ENCODE peak calls at places on chromosomes 16 and 17, in seven cellular contexts. One of them, this sample, is unnamed.

GRCh38 chr17:49210158-49211029 is at the start of the genes ABI3 and GNGT2:
- DNase-seq in B cell: peak; percentile 83
- DNase-seq in omental fat pad: no peak
- DNase-seq in GM13976: peak; percentile 93
- DNase-seq in breast epithelium: no peak
- DNase-seq in RWPE1: no peak
- DNase-seq in dorsolateral prefrontal cortex: no peak
- DNase-seq in this sample: no peak

GRCh38 chr16:84052071-84052622 is 9.6 kb upstream of the SLC38A8 start:
- DNase-seq in B cell: no peak
- DNase-seq in omental fat pad: no peak
- DNase-seq in GM13976: no peak
- DNase-seq in breast epithelium: peak; percentile 25
- DNase-seq in RWPE1: no peak
- DNase-seq in dorsolateral prefrontal cortex: peak; percentile 16
- DNase-seq in this sample: no peak

GRCh38 chr16:7921360-7921759 is 588.7 kb downstream of the RBFOX1 start:
- DNase-seq in B cell: no peak
- DNase-seq in omental fat pad: no peak
- DNase-seq in GM13976: no peak
- DNase-seq in breast epithelium: no peak
- DNase-seq in RWPE1: no peak
- DNase-seq in dorsolateral prefrontal cortex: no peak
- DNase-seq in this sample: no peak

GRCh38 chr16:56201030-56201429 is 9.7 kb downstream of the GNAO1 start:
- DNase-seq in B cell: no peak
- DNase-seq in omental fat pad: no peak
- DNase-seq in GM13976: no peak
- DNase-seq in breast epithelium: no peak
- DNase-seq in RWPE1: no peak
- DNase-seq in dorsolateral prefrontal cortex: no peak
- DNase-seq in this sample: no peak

GRCh38 chr17:73357318-73357717 is 45.5 kb upstream of the CDC42EP4 start:
- DNase-seq in B cell: no peak
- DNase-seq in omental fat pad: no peak
- DNase-seq in GM13976: no peak
- DNase-seq in breast epithelium: no peak
- DNase-seq in RWPE1: no peak
- DNase-seq in dorsolateral prefrontal cortex: no peak
- DNase-seq in this sample: no peak

GRCh38 chr17:50122945-50123344 is 7.0 kb downstream of the SAMD14 start:
- DNase-seq in B cell: no peak
- DNase-seq in omental fat pad: no peak
- DNase-seq in GM13976: no peak
- DNase-seq in breast epithelium: no peak
- DNase-seq in RWPE1: no peak
- DNase-seq in dorsolateral prefrontal cortex: no peak
- DNase-seq in this sample: no peak

GRCh38 chr17:75047398-75048098 is 523 bp downstream of the KCTD2 start:
- DNase-seq in B cell: no peak
- DNase-seq in omental fat pad: no peak
- DNase-seq in GM13976: peak; percentile 52
- DNase-seq in breast epithelium: no peak
- DNase-seq in RWPE1: no peak
- DNase-seq in dorsolateral prefrontal cortex: no peak
- DNase-seq in this sample: no peak

GRCh38 chr16:68235882-68236803 is at the start of gene ESRP2:
- DNase-seq in B cell: peak; percentile 82
- DNase-seq in omental fat pad: no peak
- DNase-seq in GM13976: peak; percentile 74
- DNase-seq in breast epithelium: peak; percentile 87
- DNase-seq in RWPE1: peak; percentile 88
- DNase-seq in dorsolateral prefrontal cortex: no peak
- DNase-seq in this sample: no peak

GRCh38 chr16:78211951-78212350 is 112.5 kb downstream of the WWOX start:
- DNase-seq in B cell: no peak
- DNase-seq in omental fat pad: no peak
- DNase-seq in GM13976: no peak
- DNase-seq in breast epithelium: peak; percentile 76
- DNase-seq in RWPE1: peak; percentile 82
- DNase-seq in dorsolateral prefrontal cortex: no peak
- DNase-seq in this sample: no peak

GRCh38 chr17:82754297-82755208 is 2.7 kb downstream of the TBCD start:
- DNase-seq in B cell: no peak
- DNase-seq in omental fat pad: no peak
- DNase-seq in GM13976: no peak
- DNase-seq in breast epithelium: no peak
- DNase-seq in RWPE1: no peak
- DNase-seq in dorsolateral prefrontal cortex: no peak
- DNase-seq in this sample: no peak

GRCh38 chr17:41812176-41813038 is at the start of gene FKBP10:
- DNase-seq in B cell: peak; percentile 66
- DNase-seq in omental fat pad: no peak
- DNase-seq in GM13976: peak; percentile 75
- DNase-seq in breast epithelium: no peak
- DNase-seq in RWPE1: peak; percentile 77
- DNase-seq in dorsolateral prefrontal cortex: no peak
- DNase-seq in this sample: peak; percentile 71

GRCh38 chr17:66831383-66832220 is 3.3 kb upstream of the CACNG5 start:
- DNase-seq in B cell: no peak
- DNase-seq in omental fat pad: no peak
- DNase-seq in GM13976: no peak
- DNase-seq in breast epithelium: no peak
- DNase-seq in RWPE1: no peak
- DNase-seq in dorsolateral prefrontal cortex: no peak
- DNase-seq in this sample: no peak

GRCh38 chr16:71666928-71667707 is 41.1 kb downstream of the MARVELD3 start:
- DNase-seq in B cell: no peak
- DNase-seq in omental fat pad: no peak
- DNase-seq in GM13976: no peak
- DNase-seq in breast epithelium: no peak
- DNase-seq in RWPE1: no peak
- DNase-seq in dorsolateral prefrontal cortex: no peak
- DNase-seq in this sample: no peak

DNA sequence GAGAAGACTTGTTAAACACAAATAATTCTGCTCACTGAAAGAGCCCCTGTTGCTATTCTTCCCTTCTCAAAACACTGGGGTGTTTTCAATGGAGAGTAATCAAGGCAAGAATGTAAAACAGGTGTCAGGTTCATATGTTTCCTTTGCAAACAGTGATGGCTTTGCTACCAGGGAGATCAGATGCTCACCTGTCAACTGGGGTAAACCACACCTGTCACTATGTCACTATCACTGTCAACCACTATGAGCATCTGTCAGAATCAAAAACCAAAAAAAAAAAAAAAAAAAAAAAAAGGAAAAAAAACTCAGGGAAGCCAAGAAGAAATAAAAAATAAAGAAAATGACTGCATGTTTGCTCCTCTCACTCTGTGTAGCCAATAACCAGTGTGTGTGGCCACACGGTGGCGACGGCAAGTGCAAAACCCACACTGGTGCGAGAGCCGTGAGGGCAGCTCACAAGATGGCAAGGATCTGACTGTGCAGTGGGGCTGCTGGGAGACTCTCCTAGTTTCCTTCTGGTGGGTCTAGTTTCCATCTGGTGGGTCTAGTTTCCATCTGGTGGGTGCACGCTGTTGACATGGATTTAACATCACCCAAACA is 22.7 kb downstream of the USP22 start:
- DNase-seq in B cell: no peak
- DNase-seq in omental fat pad: no peak
- DNase-seq in GM13976: no peak
- DNase-seq in breast epithelium: no peak
- DNase-seq in RWPE1: no peak
- DNase-seq in dorsolateral prefrontal cortex: peak; percentile 78
- DNase-seq in this sample: no peak
- TF ChIP-seq CTCF in B cell: peak; percentile 48
- TF ChIP-seq CTCF in omental fat pad: no peak
- TF ChIP-seq CTCF in GM13976: peak; percentile 22
- TF ChIP-seq CTCF in breast epithelium: no peak
- TF ChIP-seq CTCF in RWPE1: no peak
- TF ChIP-seq CTCF in dorsolateral prefrontal cortex: peak; percentile 74
- TF ChIP-seq CTCF in this sample: peak; percentile 31

DNA sequence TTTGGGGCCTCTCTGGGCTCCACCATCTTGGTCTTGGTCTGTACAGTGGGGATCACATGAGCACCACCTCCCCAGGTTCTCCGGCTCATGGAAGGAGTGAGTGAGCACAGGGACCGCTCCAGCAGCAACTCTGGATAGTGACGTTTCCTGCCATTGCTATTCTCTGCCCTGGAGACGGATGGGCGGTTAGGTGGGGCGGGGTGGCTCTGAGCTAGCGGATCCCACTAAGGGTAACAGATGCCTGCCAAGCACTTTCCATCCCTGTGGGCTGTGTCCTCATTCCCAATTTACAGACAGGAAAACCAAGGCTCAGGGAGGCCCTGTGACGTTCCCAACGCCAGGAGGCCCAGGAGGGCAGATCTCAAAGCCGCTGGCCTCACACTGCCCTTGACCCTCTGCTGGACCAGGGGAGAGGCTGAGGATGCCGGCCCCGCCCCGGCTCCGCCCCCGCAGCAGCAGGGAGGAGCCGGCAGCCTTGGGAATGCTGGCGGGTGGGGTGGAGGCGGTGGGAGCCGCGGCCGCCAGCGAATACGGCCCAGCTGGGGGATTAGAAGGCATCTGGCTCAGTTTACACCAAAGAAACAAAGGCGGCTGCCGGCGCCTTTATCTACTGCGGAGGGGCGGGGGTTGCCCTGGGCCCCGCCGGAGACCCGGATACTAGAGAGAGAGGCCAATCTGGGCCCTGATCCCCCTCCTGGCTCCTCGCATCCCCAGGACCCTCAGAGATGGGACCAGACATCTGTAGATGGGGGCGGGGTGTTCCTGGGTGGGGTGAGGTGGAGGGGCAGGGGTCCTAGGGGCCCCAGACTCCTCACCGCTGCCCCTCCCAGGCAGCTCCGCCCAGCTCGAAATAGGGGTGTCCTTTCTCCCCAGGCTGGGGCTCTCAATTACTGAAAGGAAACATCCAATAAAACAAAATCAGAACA is 122.3 kb upstream of the CIBAR2 start:
- DNase-seq in B cell: no peak
- DNase-seq in omental fat pad: no peak
- DNase-seq in GM13976: no peak
- DNase-seq in breast epithelium: no peak
- DNase-seq in RWPE1: peak; percentile 50
- DNase-seq in dorsolateral prefrontal cortex: no peak
- DNase-seq in this sample: peak; percentile 73
- TF ChIP-seq CTCF in B cell: no peak
- TF ChIP-seq CTCF in omental fat pad: no peak
- TF ChIP-seq CTCF in GM13976: no peak
- TF ChIP-seq CTCF in breast epithelium: no peak
- TF ChIP-seq CTCF in RWPE1: no peak
- TF ChIP-seq CTCF in dorsolateral prefrontal cortex: no peak
- TF ChIP-seq CTCF in this sample: no peak

GRCh38 chr17:57475786-57476185 is 219.5 kb downstream of the MSI2 start:
- DNase-seq in B cell: no peak
- DNase-seq in omental fat pad: no peak
- DNase-seq in GM13976: no peak
- DNase-seq in breast epithelium: no peak
- DNase-seq in RWPE1: no peak
- DNase-seq in dorsolateral prefrontal cortex: no peak
- DNase-seq in this sample: no peak

GRCh38 chr17:57468932-57469775 is 212.8 kb downstream of the MSI2 start:
- DNase-seq in B cell: no peak
- DNase-seq in omental fat pad: no peak
- DNase-seq in GM13976: peak; percentile 72
- DNase-seq in breast epithelium: no peak
- DNase-seq in RWPE1: no peak
- DNase-seq in dorsolateral prefrontal cortex: no peak
- DNase-seq in this sample: no peak

GRCh38 chr17:57467801-57468200 is 211.5 kb downstream of the MSI2 start:
- DNase-seq in B cell: no peak
- DNase-seq in omental fat pad: no peak
- DNase-seq in GM13976: no peak
- DNase-seq in breast epithelium: no peak
- DNase-seq in RWPE1: no peak
- DNase-seq in dorsolateral prefrontal cortex: no peak
- DNase-seq in this sample: no peak

GRCh38 chr17:57470906-57471305 is 214.6 kb downstream of the MSI2 start:
- DNase-seq in B cell: no peak
- DNase-seq in omental fat pad: no peak
- DNase-seq in GM13976: no peak
- DNase-seq in breast epithelium: no peak
- DNase-seq in RWPE1: no peak
- DNase-seq in dorsolateral prefrontal cortex: no peak
- DNase-seq in this sample: no peak

DNA sequence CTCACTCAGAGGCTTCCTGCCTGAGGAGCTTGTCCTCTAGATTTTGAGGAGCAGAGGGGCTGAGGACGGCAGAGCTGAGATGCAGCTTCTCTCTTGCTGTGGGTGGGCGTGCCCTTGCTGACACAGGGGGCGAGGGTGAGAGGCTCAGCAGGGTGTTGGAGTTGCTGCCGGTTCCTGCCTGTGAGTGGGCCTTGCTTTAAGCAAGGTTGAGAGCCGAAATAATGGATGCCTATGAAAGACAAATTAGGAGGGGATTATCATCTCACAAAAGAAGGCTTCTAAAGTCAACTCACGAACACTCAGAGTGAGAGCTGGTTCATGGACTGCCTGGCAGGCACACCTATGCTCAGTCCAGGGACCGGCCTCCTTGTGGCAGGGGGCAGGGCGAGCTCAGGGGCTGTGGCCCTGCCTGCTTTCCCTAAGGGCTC is 215.6 kb downstream of the MSI2 start:
- DNase-seq in B cell: no peak
- DNase-seq in omental fat pad: no peak
- DNase-seq in GM13976: no peak
- DNase-seq in breast epithelium: no peak
- DNase-seq in RWPE1: no peak
- DNase-seq in dorsolateral prefrontal cortex: no peak
- DNase-seq in this sample: no peak
- TF ChIP-seq CTCF in B cell: no peak
- TF ChIP-seq CTCF in omental fat pad: no peak
- TF ChIP-seq CTCF in GM13976: no peak
- TF ChIP-seq CTCF in breast epithelium: no peak
- TF ChIP-seq CTCF in RWPE1: no peak
- TF ChIP-seq CTCF in dorsolateral prefrontal cortex: no peak
- TF ChIP-seq CTCF in this sample: no peak

DNA sequence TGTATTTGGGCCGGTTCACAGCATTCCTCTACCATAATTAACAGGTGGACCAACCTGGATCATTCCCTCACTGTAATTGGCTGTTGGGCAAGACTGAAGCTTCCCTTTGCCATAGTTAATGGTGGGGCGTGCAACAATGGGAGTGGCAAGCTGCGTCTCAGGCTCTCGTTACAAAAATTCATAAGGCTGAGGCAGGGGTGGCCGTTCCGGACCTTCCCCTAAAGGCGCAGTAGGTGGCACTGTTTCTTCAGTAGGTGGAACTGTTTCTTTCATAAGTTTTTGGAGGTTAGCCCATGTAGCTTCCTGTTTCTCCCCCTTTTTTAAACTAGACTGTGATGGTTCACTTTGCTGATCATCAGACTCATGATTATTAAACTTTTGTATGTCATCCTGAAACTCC is 17.0 kb upstream of the TMC5 start:
- DNase-seq in B cell: no peak
- DNase-seq in omental fat pad: no peak
- DNase-seq in GM13976: no peak
- DNase-seq in breast epithelium: no peak
- DNase-seq in RWPE1: no peak
- DNase-seq in dorsolateral prefrontal cortex: no peak
- DNase-seq in this sample: no peak
- TF ChIP-seq CTCF in B cell: no peak
- TF ChIP-seq CTCF in omental fat pad: no peak
- TF ChIP-seq CTCF in GM13976: no peak
- TF ChIP-seq CTCF in breast epithelium: no peak
- TF ChIP-seq CTCF in RWPE1: no peak
- TF ChIP-seq CTCF in dorsolateral prefrontal cortex: no peak
- TF ChIP-seq CTCF in this sample: no peak

GRCh38 chr16:17970816-17971291 is 365.7 kb downstream of the NPIPA8 start:
- DNase-seq in B cell: no peak
- DNase-seq in omental fat pad: no peak
- DNase-seq in GM13976: no peak
- DNase-seq in breast epithelium: no peak
- DNase-seq in RWPE1: no peak
- DNase-seq in dorsolateral prefrontal cortex: no peak
- DNase-seq in this sample: no peak
- TF ChIP-seq CTCF in B cell: no peak
- TF ChIP-seq CTCF in omental fat pad: no peak
- TF ChIP-seq CTCF in GM13976: peak; percentile 7
- TF ChIP-seq CTCF in breast epithelium: no peak
- TF ChIP-seq CTCF in RWPE1: no peak
- TF ChIP-seq CTCF in dorsolateral prefrontal cortex: no peak
- TF ChIP-seq CTCF in this sample: no peak

This sample was measured in AG09319.